ENCODE peak calls at places on chromosome 9, in eight cellular contexts. K, M, H, X, S, J, G and Z are unnamed samples.

GRCh38 chr9:126556560-126557250 is 57.0 kb upstream of the LMX1B start:
- DNase-seq in H (peak), M (no peak), J (no peak), K (no peak), G (no peak), S (no peak), X (no peak), Z (no peak)

GRCh38 chr9:36903541-36904435 is 130.3 kb downstream of the PAX5 start:
- DNase-seq in G (peak), M (no peak), H (no peak), J (no peak), K (peak), X (no peak), S (peak), Z (no peak)

GRCh38 chr9:133160742-133161541 is 2.8 kb downstream of the GBGT1 start:
- DNase-seq in H (peak), G (peak), S (peak), M (no peak), X (peak), K (peak), J (no peak), Z (no peak)

GRCh38 chr9:129100383-129101169 is 10.0 kb downstream of the CRAT start:
- DNase-seq in K (no peak), J (no peak), G (no peak), M (no peak), X (no peak), H (no peak), S (peak), Z (no peak)

GRCh38 chr9:98795970-98796363 is 388 bp downstream of the ANKS6 start:
- DNase-seq in M (no peak), X (no peak), J (no peak), S (no peak), H (peak), G (peak), K (no peak), Z (no peak)

GRCh38 chr9:128802482-128802881 is 15.4 kb downstream of the TBC1D13 start:
- DNase-seq in X (no peak), K (no peak), M (no peak), H (no peak), J (no peak), G (no peak), S (no peak), Z (no peak)

GRCh38 chr9:89614319-89614892 is 9.6 kb downstream of the GADD45G start:
- DNase-seq in X (no peak), H (no peak), G (no peak), S (no peak), J (no peak), M (no peak), K (no peak), Z (no peak)

GRCh38 chr9:107039546-107039945 is 176.6 kb downstream of the ZNF462 start:
- DNase-seq in K (no peak), M (no peak), J (no peak), H (peak), S (peak), G (no peak), X (no peak), Z (no peak)

GRCh38 chr9:81893929-81894328 is 34.3 kb upstream of the SPATA31D4 start:
- DNase-seq in J (no peak), K (no peak), S (no peak), G (no peak), X (no peak), H (no peak), M (no peak), Z (no peak)

GRCh38 chr9:131707677-131708612 is 31.9 kb downstream of the RAPGEF1 start:
- DNase-seq in H (peak), M (no peak), S (peak), X (no peak), G (peak), J (no peak), K (no peak), Z (no peak)

GRCh38 chr9:120412425-120412951 is 167.5 kb downstream of the CDK5RAP2 start:
- DNase-seq in S (no peak), H (peak), G (no peak), X (no peak), J (no peak), M (no peak), K (no peak), Z (no peak)

GRCh38 chr9:126488881-126489404 is 124.8 kb upstream of the LMX1B start:
- DNase-seq in H (no peak), G (no peak), X (no peak), K (peak), M (no peak), J (no peak), S (no peak), Z (no peak)

GRCh38 chr9:133768859-133769510 is 30.8 kb upstream of the SARDH start:
- DNase-seq in S (no peak), M (no peak), H (no peak), J (no peak), X (no peak), G (peak), K (no peak), Z (no peak)

GRCh38 chr9:37944671-37945481 is 40.9 kb upstream of the SLC25A51 start:
- DNase-seq in M (no peak), G (no peak), J (no peak), K (no peak), X (no peak), S (no peak), H (no peak), Z (no peak)

GRCh38 chr9:114433086-114433485 is 45.3 kb upstream of the AKNA start:
- DNase-seq in K (no peak), G (no peak), X (no peak), H (no peak), M (no peak), S (no peak), J (no peak), Z (no peak)